ENCODE peak calls at places on chromosome 19, in eight cellular contexts. Y, F, J, I, E, R, S and T are unnamed samples.

GRCh38 chr19:39502640-39503417 is 4.1 kb downstream of the DLL3 start:
- DNase-seq in Y (no peak), F (peak; percentile 56), J (peak; percentile 83), I (peak; percentile 58), E (no peak), R (peak; percentile 59), S (peak; percentile 85), T (peak; percentile 79)

GRCh38 chr19:16062789-16063188 is 13.5 kb upstream of the TPM4 start:
- DNase-seq in Y (peak; percentile 10), F (peak; percentile 75), J (peak; percentile 74), I (no peak), E (no peak), R (peak; percentile 78), S (peak; percentile 73), T (peak; percentile 66)

GRCh38 chr19:10478903-10479384 is 24.2 kb downstream of the KEAP1 start:
- DNase-seq in Y (peak; percentile 8), F (peak; percentile 76), J (peak; percentile 89), I (peak; percentile 90), E (peak; percentile 97), R (peak; percentile 88), S (no peak), T (peak; percentile 93)

GRCh38 chr19:15534957-15535864 is 26.9 kb downstream of the CYP4F22 start:
- DNase-seq in Y (no peak), F (no peak), J (peak; percentile 61), I (no peak), E (no peak), R (no peak), S (no peak), T (no peak)

GRCh38 chr19:49749055-49749716 is 13.9 kb downstream of the TSKS start:
- DNase-seq in Y (no peak), F (no peak), J (no peak), I (no peak), E (no peak), R (no peak), S (no peak), T (no peak)

GRCh38 chr19:48102870-48103751 is 7.5 kb downstream of the PLA2G4C start:
- DNase-seq in Y (no peak), F (no peak), J (peak; percentile 46), I (no peak), E (no peak), R (peak; percentile 67), S (peak; percentile 55), T (no peak)

GRCh38 chr19:41443813-41444455 is 978 bp downstream of the ERICH4 start:
- DNase-seq in Y (no peak), F (no peak), J (no peak), I (no peak), E (no peak), R (no peak), S (no peak), T (no peak)

GRCh38 chr19:40523322-40524047 is 53.2 kb upstream of the SHKBP1 start:
- DNase-seq in Y (peak; percentile 37), F (no peak), J (peak; percentile 69), I (no peak), E (no peak), R (peak; percentile 83), S (peak; percentile 93), T (peak; percentile 45)

GRCh38 chr19:40567750-40568494 is 8.8 kb upstream of the SHKBP1 start:
- DNase-seq in Y (no peak), F (no peak), J (no peak), I (no peak), E (no peak), R (no peak), S (no peak), T (no peak)

GRCh38 chr19:41323430-41324125 is 13.6 kb downstream of the CCDC97 start:
- DNase-seq in Y (peak; percentile 76), F (no peak), J (no peak), I (peak; percentile 85), E (peak; percentile 22), R (no peak), S (no peak), T (peak; percentile 80)

GRCh38 chr19:55677572-55678028 is 2.6 kb downstream of the EPN1 start:
- DNase-seq in Y (no peak), F (no peak), J (no peak), I (no peak), E (no peak), R (no peak), S (peak; percentile 60), T (no peak)

GRCh38 chr19:42066075-42066754 is 3.8 kb downstream of the GRIK5 start:
- DNase-seq in Y (no peak), F (no peak), J (no peak), I (no peak), E (peak; percentile 78), R (no peak), S (no peak), T (no peak)

GRCh38 chr19:32407004-32407992 is 1.7 kb downstream of the DPY19L3 start:
- DNase-seq in Y (no peak), F (no peak), J (no peak), I (peak; percentile 54), E (peak; percentile 83), R (no peak), S (no peak), T (no peak)

GRCh38 chr19:57779220-57779845 is 9.9 kb downstream of the ZNF586 start:
- DNase-seq in Y (no peak), F (no peak), J (no peak), I (no peak), E (no peak), R (no peak), S (no peak), T (no peak)

GRCh38 chr19:45331411-45331810 is 8.7 kb upstream of the CKM start:
- DNase-seq in Y (no peak), F (no peak), J (no peak), I (no peak), E (no peak), R (no peak), S (no peak), T (no peak)

GRCh38 chr19:42261763-42262162 is 6.8 kb upstream of the ERF start:
- DNase-seq in Y (no peak), F (no peak), J (no peak), I (no peak), E (no peak), R (no peak), S (no peak), T (no peak)

GRCh38 chr19:13849991-13850909 is 26.7 kb upstream of the NANOS3 start:
- DNase-seq in Y (peak; percentile 77), F (peak; percentile 68), J (peak; percentile 82), I (peak; percentile 92), E (peak; percentile 79), R (peak; percentile 85), S (peak; percentile 73), T (peak; percentile 94)

GRCh38 chr19:29381353-29382203 is 144.2 kb upstream of the VSTM2B start:
- DNase-seq in Y (no peak), F (no peak), J (no peak), I (peak; percentile 2), E (no peak), R (no peak), S (no peak), T (no peak)

GRCh38 chr19:1833540-1833939 is 14.7 kb downstream of the REXO1 start:
- DNase-seq in Y (peak; percentile 91), F (no peak), J (no peak), I (peak; percentile 71), E (peak; percentile 21), R (no peak), S (no peak), T (no peak)

GRCh38 chr19:15673176-15673654 is 328 bp downstream of the CYP4F12 start:
- DNase-seq in Y (no peak), F (no peak), J (no peak), I (no peak), E (no peak), R (peak; percentile 55), S (peak; percentile 14), T (no peak)

GRCh38 chr19:10270180-10270615 is 722 bp upstream of the ICAM1 start:
- DNase-seq in Y (peak; percentile 80), F (peak; percentile 86), J (peak; percentile 88), I (peak; percentile 46), E (peak; percentile 52), R (peak; percentile 64), S (peak; percentile 89), T (peak; percentile 80)

GRCh38 chr19:32339988-32340874 is 5.2 kb upstream of the ZNF507 start:
- DNase-seq in Y (peak; percentile 22), F (peak; percentile 62), J (peak; percentile 60), I (peak; percentile 26), E (peak; percentile 82), R (peak; percentile 83), S (peak; percentile 43), T (peak; percentile 80)

GRCh38 chr19:54114340-54114826 is 1.1 kb downstream of the TFPT start:
- DNase-seq in Y (no peak), F (no peak), J (peak; percentile 69), I (no peak), E (peak; percentile 75), R (peak; percentile 43), S (no peak), T (no peak)

GRCh38 chr19:34999498-35000337 is at the start of gene GRAMD1A:
- DNase-seq in Y (peak; percentile 55), F (peak; percentile 69), J (peak; percentile 87), I (peak; percentile 92), E (peak; percentile 90), R (peak; percentile 87), S (peak; percentile 70), T (peak; percentile 93)

GRCh38 chr19:48926909-48927308 is 6.6 kb upstream of the DHDH start:
- DNase-seq in Y (peak; percentile 88), F (no peak), J (peak; percentile 52), I (no peak), E (peak; percentile 79), R (peak; percentile 34), S (peak; percentile 50), T (no peak)